ENCODE peak calls at places on chromosomes 13 and 19, in five cellular contexts. G is stimulated activated CD4-positive, alpha-beta T cell treated with anti-CD3 and anti-CD28 coated beads, Interleukin-4, amount 100 ng/mL, for 48 hours; X is suprapubic skin; C is stimulated activated CD8-positive, alpha-beta memory T cell treated with anti-CD3 and anti-CD28 coated beads, Interleukin-7, amount 100 ng/mL, for 4 hours; M is HTR-8/SVneo. Y is an unnamed sample.

GRCh38 chr19:10568444-10568825 is 344 bp downstream of the CDKN2D start:
- DNase-seq in G (peak; percentile 49), X (peak; percentile 80), C (peak; percentile 15), M (no peak), Y (no peak)

GRCh38 chr19:43662487-43662886 is 7.5 kb downstream of the PLAUR start:
- DNase-seq in G (no peak), X (no peak), C (no peak), M (no peak), Y (no peak)

GRCh38 chr19:54186934-54187381 is 2.4 kb downstream of the MBOAT7 start:
- DNase-seq in G (no peak), X (no peak), C (no peak), M (no peak), Y (no peak)

GRCh38 chr13:54449922-54450321 is 1421.3 kb downstream of the OLFM4 start:
- DNase-seq in G (no peak), X (no peak), C (no peak), M (no peak), Y (no peak)

GRCh38 chr19:2820112-2820702 is 539 bp downstream of the ZNF554 start:
- DNase-seq in G (no peak), X (no peak), C (no peak), M (peak; percentile 13), Y (no peak)

GRCh38 chr19:47267350-47267759 is 7.3 kb upstream of the INAFM1 start:
- DNase-seq in G (no peak), X (no peak), C (no peak), M (no peak), Y (no peak)

GRCh38 chr13:103187621-103188020 is 121.4 kb upstream of the SLC10A2 start:
- DNase-seq in G (no peak), X (no peak), C (no peak), M (no peak), Y (no peak)

GRCh38 chr19:13241321-13242104 is 91.3 kb downstream of the IER2 start:
- DNase-seq in G (peak; percentile 19), X (no peak), C (peak; percentile 33), M (no peak), Y (no peak)

GRCh38 chr13:73718248-73718647 is 416.0 kb downstream of the KLF12 start:
- DNase-seq in G (no peak), X (no peak), C (no peak), M (no peak), Y (no peak)

GRCh38 chr13:101512650-101513049 is 60.2 kb downstream of the ITGBL1 start:
- DNase-seq in G (no peak), X (no peak), C (no peak), M (no peak), Y (no peak)

GRCh38 chr13:77457989-77458388 is 77.5 kb upstream of the SCEL start:
- DNase-seq in G (no peak), X (no peak), C (no peak), M (no peak), Y (no peak)

GRCh38 chr13:21638319-21639282 is 32.3 kb upstream of the FGF9 start:
- DNase-seq in G (no peak), X (no peak), C (no peak), M (peak; percentile 9), Y (no peak)

GRCh38 chr13:76795701-76796695 is 90.2 kb downstream of the KCTD12 start:
- DNase-seq in G (no peak), X (no peak), C (no peak), M (no peak), Y (no peak)